ENCODE peak calls at places on chromosomes 1 and 21, in four cellular contexts. One of them, this sample, is unnamed.

GRCh38 chr1:151693057-151693651 is 23.4 kb downstream of the CELF3 start:
- DNase-seq in A549: peak; percentile 38
- DNase-seq in GM12892: no peak
- DNase-seq in transverse colon: no peak
- DNase-seq in this sample: no peak

GRCh38 chr1:110312188-110313121 is 26.7 kb upstream of the RBM15 start:
- DNase-seq in A549: peak; percentile 42
- DNase-seq in GM12892: peak; percentile 36
- DNase-seq in transverse colon: peak; percentile 82
- DNase-seq in this sample: peak; percentile 48

GRCh38 chr1:183652547-183653467 is at the start of gene APOBEC4:
- DNase-seq in A549: no peak
- DNase-seq in GM12892: no peak
- DNase-seq in transverse colon: peak; percentile 48
- DNase-seq in this sample: no peak

GRCh38 chr1:87759420-87759819 is 430.7 kb downstream of the LMO4 start:
- DNase-seq in A549: no peak
- DNase-seq in GM12892: no peak
- DNase-seq in transverse colon: no peak
- DNase-seq in this sample: no peak

GRCh38 chr1:7975212-7975865 is 13.8 kb downstream of the PARK7 start:
- DNase-seq in A549: peak; percentile 70
- DNase-seq in GM12892: peak; percentile 37
- DNase-seq in transverse colon: peak; percentile 80
- DNase-seq in this sample: peak; percentile 36

GRCh38 chr1:99599678-99600175 is 46.2 kb upstream of the PALMD start:
- DNase-seq in A549: peak; percentile 7
- DNase-seq in GM12892: no peak
- DNase-seq in transverse colon: no peak
- DNase-seq in this sample: no peak

GRCh38 chr21:28949318-28949717 is 43.4 kb downstream of the LTN1 start:
- DNase-seq in A549: no peak
- DNase-seq in GM12892: no peak
- DNase-seq in transverse colon: no peak
- DNase-seq in this sample: no peak

GRCh38 chr1:34108269-34108668 is 56.8 kb downstream of the CSMD2 start:
- DNase-seq in A549: no peak
- DNase-seq in GM12892: no peak
- DNase-seq in transverse colon: no peak
- DNase-seq in this sample: no peak

GRCh38 chr21:42236014-42236413 is 17.1 kb downstream of the ABCG1 start:
- DNase-seq in A549: no peak
- DNase-seq in GM12892: no peak
- DNase-seq in transverse colon: no peak
- DNase-seq in this sample: no peak

GRCh38 chr21:37368536-37369279 is 2.1 kb downstream of the DYRK1A start:
- DNase-seq in A549: no peak
- DNase-seq in GM12892: no peak
- DNase-seq in transverse colon: no peak
- DNase-seq in this sample: no peak

DNA sequence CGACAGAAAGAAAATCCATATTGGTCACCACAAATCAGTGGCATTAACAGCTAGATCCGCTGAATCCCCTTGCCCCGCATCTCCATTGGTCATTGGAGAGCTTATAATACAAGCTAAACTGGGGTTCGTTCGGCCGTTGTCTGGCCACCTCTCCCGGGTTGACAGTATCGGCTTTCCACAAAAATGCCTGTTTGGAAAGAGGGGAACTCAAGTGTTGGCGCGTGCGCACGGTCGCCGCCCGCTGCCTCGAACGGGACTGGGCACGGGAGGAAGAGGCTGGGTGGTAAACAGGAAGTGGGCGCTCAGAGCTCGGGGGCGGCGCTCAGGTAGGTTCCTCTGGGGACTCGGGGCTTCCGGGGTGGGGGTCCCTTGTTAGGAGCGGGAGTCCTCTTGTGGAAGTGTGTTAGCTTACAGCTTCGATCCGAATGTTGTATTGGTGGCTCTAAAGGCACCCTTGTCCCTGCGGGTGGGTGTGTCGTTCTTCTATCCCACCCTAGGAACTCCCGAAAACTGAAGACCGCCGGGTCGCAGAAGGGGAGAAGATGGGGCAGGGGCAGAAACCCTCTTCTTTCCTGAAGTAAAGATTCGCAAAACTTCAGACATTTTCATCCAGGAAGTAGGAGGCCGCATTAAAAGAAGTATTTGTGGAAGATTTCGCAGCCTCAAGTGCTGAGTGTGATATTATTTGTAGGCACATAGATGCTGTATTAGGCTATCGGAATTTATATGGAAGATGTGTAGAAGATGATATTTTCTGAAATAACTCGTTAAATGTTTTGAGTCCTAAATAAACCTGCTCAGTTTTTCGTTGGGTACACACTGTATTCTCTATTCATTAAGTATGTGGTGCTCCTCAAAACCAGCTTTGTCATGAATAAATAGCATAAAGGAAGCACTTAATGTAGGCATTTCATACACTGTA is 988 bp downstream of the BROX start:
- DNase-seq in A549: peak; percentile 86
- DNase-seq in GM12892: peak; percentile 60
- DNase-seq in transverse colon: peak; percentile 95
- DNase-seq in this sample: peak; percentile 91
- TF ChIP-seq POLR2A in A549: peak; percentile 63
- TF ChIP-seq POLR2A in GM12892: peak; percentile 62
- TF ChIP-seq POLR2A in transverse colon: peak; percentile 68
- TF ChIP-seq POLR2A in this sample: peak; percentile 31

GRCh38 chr1:26900001-26900814 is at the start of gene GPATCH3:
- DNase-seq in A549: peak; percentile 86
- DNase-seq in GM12892: peak; percentile 80
- DNase-seq in transverse colon: peak; percentile 93
- DNase-seq in this sample: peak; percentile 96
- TF ChIP-seq POLR2A in A549: peak; percentile 81
- TF ChIP-seq POLR2A in GM12892: peak; percentile 92
- TF ChIP-seq POLR2A in transverse colon: peak; percentile 79
- TF ChIP-seq POLR2A in this sample: no peak

DNA sequence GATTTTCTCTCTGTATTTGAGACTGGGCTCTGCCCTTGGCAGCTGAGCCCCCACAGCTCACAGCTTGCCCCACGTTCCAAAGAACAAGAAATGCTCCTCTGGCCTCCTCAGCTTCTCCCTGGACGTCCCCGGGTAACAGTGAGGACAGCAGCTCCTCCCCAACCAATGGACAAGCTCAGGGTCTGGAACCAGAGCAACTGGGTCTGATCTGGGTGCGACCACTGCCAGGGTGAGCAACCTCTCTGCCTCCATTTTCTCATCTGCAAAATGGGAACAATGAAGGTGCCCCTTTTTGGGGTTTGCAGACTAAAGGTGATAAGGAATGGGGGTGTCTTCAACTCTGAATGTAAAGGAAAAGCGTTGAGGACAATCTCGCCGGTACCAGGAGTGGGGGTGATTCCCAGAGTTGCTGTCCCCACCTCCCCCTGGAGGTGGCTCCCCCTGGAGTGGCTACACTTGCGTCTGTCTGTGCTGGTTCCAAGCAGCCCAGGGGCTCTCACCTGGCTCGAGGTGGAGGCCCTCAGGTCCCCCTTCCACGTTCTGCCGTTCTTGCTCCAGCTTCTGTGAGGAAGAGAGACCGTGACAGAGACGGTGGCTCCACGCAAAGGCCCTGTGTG is 6.9 kb downstream of the C21orf58 start:
- DNase-seq in A549: no peak
- DNase-seq in GM12892: no peak
- DNase-seq in transverse colon: no peak
- DNase-seq in this sample: no peak
- TF ChIP-seq POLR2A in A549: no peak
- TF ChIP-seq POLR2A in GM12892: no peak
- TF ChIP-seq POLR2A in transverse colon: no peak
- TF ChIP-seq POLR2A in this sample: no peak

DNA sequence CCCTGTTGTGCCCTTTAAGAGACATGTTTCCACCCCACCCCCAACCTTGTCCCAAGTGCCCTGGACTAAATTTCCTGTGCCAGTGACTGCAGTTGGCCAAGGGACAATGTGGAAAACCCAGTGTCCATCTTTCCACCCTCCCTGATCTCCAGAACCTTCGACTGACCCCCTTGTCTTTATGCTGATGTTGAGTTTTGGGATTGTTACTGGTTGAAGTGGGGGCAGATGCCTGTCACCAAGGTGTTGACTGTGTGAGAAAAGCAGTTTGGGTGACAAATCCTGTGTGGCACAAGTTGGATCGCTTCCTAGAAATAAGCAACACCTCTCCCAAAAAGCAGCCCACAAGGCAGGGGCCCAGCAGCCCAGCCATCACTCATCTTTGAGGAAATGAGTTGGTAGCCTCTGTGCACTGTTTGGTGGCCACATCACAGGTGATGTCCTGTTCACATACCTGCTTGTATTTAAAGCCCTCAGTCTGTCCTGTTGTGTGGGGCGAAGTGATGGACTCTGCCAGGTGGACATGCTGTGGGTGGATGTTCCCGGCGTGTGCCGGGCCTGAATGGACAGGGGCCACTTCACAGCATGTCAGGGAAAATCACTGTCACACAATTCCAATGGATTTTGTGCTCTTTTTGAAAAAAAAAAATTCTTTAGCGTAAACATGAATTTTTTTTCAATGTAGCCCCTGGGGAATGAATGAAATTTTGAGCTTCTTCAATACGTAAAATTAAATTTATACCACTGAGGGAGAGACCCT is 6.6 kb upstream of the MIIP start:
- DNase-seq in A549: no peak
- DNase-seq in GM12892: no peak
- DNase-seq in transverse colon: no peak
- DNase-seq in this sample: no peak
- TF ChIP-seq POLR2A in A549: no peak
- TF ChIP-seq POLR2A in GM12892: no peak
- TF ChIP-seq POLR2A in transverse colon: no peak
- TF ChIP-seq POLR2A in this sample: no peak

DNA sequence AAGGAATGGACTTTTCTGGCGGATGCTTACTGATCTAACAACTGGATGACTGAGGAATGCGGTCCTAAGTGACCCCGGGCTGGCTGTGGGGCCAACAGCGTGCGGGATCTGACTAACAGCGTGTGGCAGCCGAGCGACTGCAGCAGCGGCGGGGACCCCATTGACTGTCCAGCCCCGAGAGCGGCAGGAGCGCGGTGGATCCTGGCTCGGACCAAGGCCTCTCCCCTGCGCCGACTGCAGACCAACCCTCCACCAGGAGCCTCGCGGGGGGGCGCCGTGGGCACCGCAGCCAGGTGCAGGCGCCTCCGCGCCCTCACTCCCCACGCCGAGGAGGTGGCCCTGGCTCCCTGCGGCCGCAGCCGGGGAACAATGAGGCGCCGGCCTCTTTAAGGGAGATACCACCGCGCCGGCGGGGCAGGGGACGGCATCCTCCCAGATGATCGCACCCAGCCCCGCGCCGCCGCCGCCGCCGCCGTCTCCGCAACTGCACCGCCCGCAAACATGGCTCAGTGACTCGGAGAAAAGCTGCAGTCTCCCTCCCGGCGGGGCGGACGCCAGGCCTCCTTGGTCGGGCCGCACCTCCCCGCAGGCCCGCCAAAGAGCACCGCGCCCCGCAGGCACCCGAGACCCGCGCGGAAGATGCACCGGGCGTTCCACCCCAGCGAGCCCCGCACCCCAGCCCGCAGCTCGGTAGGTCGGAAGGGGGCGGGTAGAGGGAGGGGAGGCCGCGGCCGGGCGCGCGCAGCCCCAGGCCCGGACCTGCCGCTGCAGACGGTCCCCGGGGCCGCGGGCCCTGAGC is 694 bp upstream of the PDIK1L start:
- DNase-seq in A549: peak; percentile 68
- DNase-seq in GM12892: peak; percentile 73
- DNase-seq in transverse colon: peak; percentile 89
- DNase-seq in this sample: peak; percentile 65
- TF ChIP-seq POLR2A in A549: peak; percentile 48
- TF ChIP-seq POLR2A in GM12892: peak; percentile 40
- TF ChIP-seq POLR2A in transverse colon: peak; percentile 71
- TF ChIP-seq POLR2A in this sample: no peak

GRCh38 chr1:206679738-206680211 is 4.9 kb upstream of the MAPKAPK2 start:
- DNase-seq in A549: no peak
- DNase-seq in GM12892: no peak
- DNase-seq in transverse colon: peak; percentile 50
- DNase-seq in this sample: no peak

GRCh38 chr1:206680279-206680678 is 4.4 kb upstream of the MAPKAPK2 start:
- DNase-seq in A549: no peak
- DNase-seq in GM12892: no peak
- DNase-seq in transverse colon: no peak
- DNase-seq in this sample: no peak

GRCh38 chr1:206681359-206681758 is 3.3 kb upstream of the MAPKAPK2 start:
- DNase-seq in A549: no peak
- DNase-seq in GM12892: no peak
- DNase-seq in transverse colon: no peak
- DNase-seq in this sample: no peak

GRCh38 chr1:206676499-206676898 is 8.2 kb upstream of the MAPKAPK2 start:
- DNase-seq in A549: no peak
- DNase-seq in GM12892: no peak
- DNase-seq in transverse colon: no peak
- DNase-seq in this sample: no peak

GRCh38 chr1:206678490-206678889 is 6.2 kb upstream of the MAPKAPK2 start:
- DNase-seq in A549: no peak
- DNase-seq in GM12892: no peak
- DNase-seq in transverse colon: no peak
- DNase-seq in this sample: no peak
- TF ChIP-seq POLR2A in A549: no peak
- TF ChIP-seq POLR2A in GM12892: no peak
- TF ChIP-seq POLR2A in transverse colon: no peak
- TF ChIP-seq POLR2A in this sample: no peak

DNA sequence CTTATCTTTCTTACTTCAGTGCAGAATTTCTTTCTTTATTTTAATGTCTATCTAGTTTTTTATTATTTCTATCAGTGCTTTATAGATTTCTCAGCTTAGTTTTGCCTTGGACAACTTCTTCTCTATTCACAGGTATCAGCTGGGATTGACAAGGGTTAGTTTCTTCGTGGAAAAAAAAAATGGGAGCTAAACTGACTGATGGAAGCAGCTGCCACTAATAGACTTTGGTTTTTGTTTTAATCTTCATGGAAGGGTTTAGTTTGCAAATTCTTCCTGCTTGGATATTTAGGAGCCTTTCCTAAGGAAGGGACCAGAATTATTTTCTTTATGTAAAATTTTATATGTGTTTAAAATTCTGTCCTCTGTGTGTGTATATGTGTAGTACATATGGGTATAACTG is 306.1 kb upstream of the FMN2 start:
- DNase-seq in A549: no peak
- DNase-seq in GM12892: no peak
- DNase-seq in transverse colon: no peak
- DNase-seq in this sample: no peak
- TF ChIP-seq POLR2A in A549: no peak
- TF ChIP-seq POLR2A in GM12892: no peak
- TF ChIP-seq POLR2A in transverse colon: no peak
- TF ChIP-seq POLR2A in this sample: no peak

DNA sequence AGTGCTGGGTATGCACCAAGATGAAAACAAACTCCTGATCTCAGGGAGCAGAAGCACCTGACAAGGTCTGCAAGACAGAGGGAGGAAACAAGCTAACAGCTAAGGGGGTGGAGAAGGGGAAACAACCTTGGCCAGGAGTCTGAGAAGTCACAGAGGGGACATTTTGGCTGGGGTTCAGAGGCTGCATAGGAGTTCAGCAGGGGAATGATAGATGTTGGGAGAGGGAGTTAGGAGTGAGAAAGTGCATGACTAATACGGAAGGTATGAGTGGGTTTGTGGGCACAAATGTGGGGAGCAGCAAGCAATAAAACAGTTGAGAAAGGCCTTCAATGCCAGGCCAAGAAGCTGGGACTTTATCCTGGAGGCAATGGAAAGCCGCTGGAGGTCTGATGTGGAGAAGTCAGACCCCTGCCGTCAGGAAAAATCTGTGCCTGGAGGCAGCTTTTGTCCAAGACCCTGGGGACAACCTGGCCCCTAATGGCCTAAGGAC is 16.4 kb downstream of the EPHA2 start:
- DNase-seq in A549: no peak
- DNase-seq in GM12892: no peak
- DNase-seq in transverse colon: no peak
- DNase-seq in this sample: no peak
- TF ChIP-seq POLR2A in A549: no peak
- TF ChIP-seq POLR2A in GM12892: no peak
- TF ChIP-seq POLR2A in transverse colon: no peak
- TF ChIP-seq POLR2A in this sample: no peak

This sample was measured in tibial nerve.